ENCODE peak calls at places on chromosomes 11 and 22, in four cellular contexts. One of them, this sample, is unnamed.

GRCh38 chr11:65274734-65275682 is 13.2 kb downstream of the POLA2 start:
- DNase-seq in amygdala: peak
- DNase-seq in choroid plexus epithelial cell: peak
- DNase-seq in nephron progenitor cell: peak
- DNase-seq in this sample: peak

GRCh38 chr22:22123118-22123959 is 121.2 kb upstream of the VPREB1 start:
- DNase-seq in nephron progenitor cell: no peak
- DNase-seq in choroid plexus epithelial cell: no peak
- DNase-seq in amygdala: no peak
- DNase-seq in this sample: no peak

GRCh38 chr11:107996025-107996776 is 12.5 kb upstream of the CUL5 start:
- DNase-seq in amygdala: no peak
- DNase-seq in nephron progenitor cell: no peak
- DNase-seq in choroid plexus epithelial cell: no peak
- DNase-seq in this sample: peak

GRCh38 chr22:35421121-35421520 is 21.2 kb downstream of the MCM5 start:
- DNase-seq in choroid plexus epithelial cell: no peak
- DNase-seq in amygdala: no peak
- DNase-seq in nephron progenitor cell: no peak
- DNase-seq in this sample: no peak

GRCh38 chr11:1864831-1865665 is 12.2 kb downstream of the LSP1 start:
- DNase-seq in choroid plexus epithelial cell: no peak
- DNase-seq in amygdala: no peak
- DNase-seq in nephron progenitor cell: peak
- DNase-seq in this sample: no peak

GRCh38 chr11:126282742-126283591 is at the start of gene TIRAP:
- DNase-seq in nephron progenitor cell: peak
- DNase-seq in amygdala: peak
- DNase-seq in choroid plexus epithelial cell: peak
- DNase-seq in this sample: peak

GRCh38 chr11:61711493-61711892 is 31.3 kb downstream of the DAGLA start:
- DNase-seq in nephron progenitor cell: no peak
- DNase-seq in amygdala: no peak
- DNase-seq in choroid plexus epithelial cell: no peak
- DNase-seq in this sample: no peak

GRCh38 chr11:106706355-106706754 is 311.9 kb downstream of the GUCY1A2 start:
- DNase-seq in nephron progenitor cell: no peak
- DNase-seq in choroid plexus epithelial cell: peak
- DNase-seq in amygdala: no peak
- DNase-seq in this sample: peak

GRCh38 chr22:31039393-31039792 is 41.7 kb upstream of the SMTN start:
- DNase-seq in amygdala: no peak
- DNase-seq in choroid plexus epithelial cell: peak
- DNase-seq in nephron progenitor cell: no peak
- DNase-seq in this sample: no peak

GRCh38 chr11:66264893-66265292 is 3.5 kb upstream of the RAB1B start:
- DNase-seq in amygdala: no peak
- DNase-seq in choroid plexus epithelial cell: no peak
- DNase-seq in nephron progenitor cell: peak
- DNase-seq in this sample: no peak

GRCh38 chr11:76824083-76824939 is 36.4 kb upstream of the ACER3 start:
- DNase-seq in choroid plexus epithelial cell: no peak
- DNase-seq in amygdala: no peak
- DNase-seq in nephron progenitor cell: no peak
- DNase-seq in this sample: no peak

GRCh38 chr11:134654161-134654915 is 242.3 kb upstream of the B3GAT1 start:
- DNase-seq in choroid plexus epithelial cell: no peak
- DNase-seq in nephron progenitor cell: no peak
- DNase-seq in amygdala: no peak
- DNase-seq in this sample: no peak

GRCh38 chr11:69210660-69211035 is 54.9 kb downstream of the SMIM38 start:
- DNase-seq in amygdala: no peak
- DNase-seq in choroid plexus epithelial cell: no peak
- DNase-seq in nephron progenitor cell: no peak
- DNase-seq in this sample: no peak

GRCh38 chr22:36775589-36775965 is 342 bp downstream of the IFT27 start:
- DNase-seq in choroid plexus epithelial cell: peak
- DNase-seq in nephron progenitor cell: peak
- DNase-seq in amygdala: peak
- DNase-seq in this sample: peak

GRCh38 chr11:1163911-1164735 is 6.4 kb downstream of the MUC5AC start:
- DNase-seq in choroid plexus epithelial cell: no peak
- DNase-seq in nephron progenitor cell: no peak
- DNase-seq in amygdala: no peak
- DNase-seq in this sample: no peak

GRCh38 chr22:37425800-37426531 is 1.3 kb downstream of the ELFN2 start:
- DNase-seq in choroid plexus epithelial cell: peak
- DNase-seq in nephron progenitor cell: peak
- DNase-seq in amygdala: no peak
- DNase-seq in this sample: no peak

GRCh38 chr11:856397-856796 is 13.7 kb downstream of the TSPAN4 start:
- DNase-seq in amygdala: no peak
- DNase-seq in nephron progenitor cell: no peak
- DNase-seq in choroid plexus epithelial cell: no peak
- DNase-seq in this sample: no peak

GRCh38 chr11:45543808-45544422 is 121.5 kb downstream of the CHST1 start:
- DNase-seq in choroid plexus epithelial cell: peak
- DNase-seq in nephron progenitor cell: peak
- DNase-seq in amygdala: no peak
- DNase-seq in this sample: no peak

GRCh38 chr22:44758354-44758969 is 6.1 kb downstream of the ARHGAP8 start:
- DNase-seq in choroid plexus epithelial cell: peak
- DNase-seq in amygdala: no peak
- DNase-seq in nephron progenitor cell: no peak
- DNase-seq in this sample: peak

GRCh38 chr11:10303558-10304363 is 1.1 kb upstream of the ADM start:
- DNase-seq in nephron progenitor cell: peak
- DNase-seq in choroid plexus epithelial cell: peak
- DNase-seq in amygdala: no peak
- DNase-seq in this sample: peak

GRCh38 chr11:100512475-100512874 is 174.6 kb upstream of the ARHGAP42 start:
- DNase-seq in nephron progenitor cell: no peak
- DNase-seq in amygdala: no peak
- DNase-seq in choroid plexus epithelial cell: no peak
- DNase-seq in this sample: no peak

GRCh38 chr22:33006220-33006954 is 51.8 kb downstream of the SYN3 start:
- DNase-seq in nephron progenitor cell: no peak
- DNase-seq in choroid plexus epithelial cell: no peak
- DNase-seq in amygdala: no peak
- DNase-seq in this sample: no peak

GRCh38 chr11:48013269-48013901 is 33.0 kb downstream of the PTPRJ start:
- DNase-seq in choroid plexus epithelial cell: peak
- DNase-seq in amygdala: no peak
- DNase-seq in nephron progenitor cell: no peak
- DNase-seq in this sample: no peak

GRCh38 chr11:844693-845644 is 2.3 kb downstream of the TSPAN4 start:
- DNase-seq in amygdala: no peak
- DNase-seq in choroid plexus epithelial cell: peak
- DNase-seq in nephron progenitor cell: peak
- DNase-seq in this sample: peak